ENCODE peak calls at places on chromosomes 13 and 19, in six cellular contexts. Z is K562, A is SK-N-SH, C is H1, O is GM12878, Y is HepG2. R is an unnamed sample.

GRCh38 chr19:11279505-11280236 is 16.3 kb upstream of the TSPAN16 start:
- DNase-seq in Z (no peak), A (no peak), C (no peak), O (peak), Y (no peak), R (peak)

GRCh38 chr13:72849571-72849970 is 67.6 kb downstream of the PIBF1 start:
- DNase-seq in Z (no peak), A (no peak), C (no peak), O (no peak), Y (no peak), R (no peak)

GRCh38 chr19:572891-573825 is 762 bp downstream of the BSG start:
- DNase-seq in Z (peak), A (peak), C (no peak), O (no peak), Y (no peak), R (no peak)

GRCh38 chr13:41639237-41639904 is 182.0 kb downstream of the RGCC start:
- DNase-seq in Z (no peak), A (no peak), C (no peak), O (no peak), Y (peak), R (no peak)

GRCh38 chr13:80618777-80619176 is 277.9 kb upstream of the SPRY2 start:
- DNase-seq in Z (no peak), A (no peak), C (no peak), O (no peak), Y (no peak), R (no peak)

GRCh38 chr13:43785681-43786471 is 896 bp downstream of the ENOX1 start:
- DNase-seq in Z (no peak), A (peak), C (peak), O (no peak), Y (no peak), R (no peak)

GRCh38 chr13:97058417-97058816 is 64.1 kb upstream of the OXGR1 start:
- DNase-seq in Z (no peak), A (no peak), C (no peak), O (no peak), Y (no peak), R (no peak)

GRCh38 chr19:30785728-30786127 is 413.5 kb downstream of the ZNF536 start:
- DNase-seq in Z (no peak), A (no peak), C (no peak), O (no peak), Y (no peak), R (no peak)

GRCh38 chr13:22427783-22428182 is 753.0 kb upstream of the SGCG start:
- DNase-seq in Z (no peak), A (no peak), C (no peak), O (no peak), Y (no peak), R (no peak)

GRCh38 chr13:85197431-85197830 is 601.8 kb downstream of the SLITRK6 start:
- DNase-seq in Z (no peak), A (no peak), C (no peak), O (no peak), Y (no peak), R (peak)

GRCh38 chr19:384801-385169 is 24.2 kb downstream of the C2CD4C start:
- DNase-seq in Z (no peak), A (no peak), C (no peak), O (no peak), Y (no peak), R (no peak)

GRCh38 chr19:39943586-39943985 is 9.2 kb upstream of the FCGBP start:
- DNase-seq in Z (no peak), A (no peak), C (no peak), O (no peak), Y (no peak), R (no peak)

GRCh38 chr19:39941615-39942507 is 7.4 kb upstream of the FCGBP start:
- DNase-seq in Z (no peak), A (no peak), C (no peak), O (peak), Y (no peak), R (peak)

GRCh38 chr19:39937792-39938191 is 3.4 kb upstream of the FCGBP start:
- DNase-seq in Z (no peak), A (no peak), C (no peak), O (no peak), Y (no peak), R (no peak)

GRCh38 chr19:39940221-39940833 is 5.9 kb upstream of the FCGBP start:
- DNase-seq in Z (no peak), A (no peak), C (no peak), O (no peak), Y (no peak), R (no peak)

DNA sequence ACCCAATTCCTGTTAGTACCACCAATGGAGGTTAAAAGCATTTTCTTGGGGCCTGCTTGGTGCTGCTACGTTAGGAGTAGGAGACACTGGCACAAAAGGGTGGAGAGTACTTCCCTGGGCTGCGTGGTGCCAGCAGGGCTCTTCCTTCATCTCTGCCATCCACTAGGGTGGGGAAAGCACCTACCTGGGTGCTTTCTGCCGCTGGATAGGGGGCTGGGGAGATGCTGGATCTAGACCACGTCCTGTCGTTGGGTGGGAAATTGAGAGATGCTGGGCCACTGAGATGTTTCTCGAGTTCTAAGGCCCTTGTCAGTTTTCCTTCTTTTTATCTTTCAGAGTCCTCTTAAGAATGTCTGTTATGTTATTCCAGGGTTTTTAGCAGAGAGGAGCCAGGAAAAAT is 6.7 kb upstream of the FCGBP start:
- DNase-seq in Z (no peak), A (no peak), C (no peak), O (no peak), Y (no peak), R (no peak)
- TF ChIP-seq GABPA in Z (no peak), A (no peak), C (no peak), O (no peak), Y (no peak), R (no peak)

DNA sequence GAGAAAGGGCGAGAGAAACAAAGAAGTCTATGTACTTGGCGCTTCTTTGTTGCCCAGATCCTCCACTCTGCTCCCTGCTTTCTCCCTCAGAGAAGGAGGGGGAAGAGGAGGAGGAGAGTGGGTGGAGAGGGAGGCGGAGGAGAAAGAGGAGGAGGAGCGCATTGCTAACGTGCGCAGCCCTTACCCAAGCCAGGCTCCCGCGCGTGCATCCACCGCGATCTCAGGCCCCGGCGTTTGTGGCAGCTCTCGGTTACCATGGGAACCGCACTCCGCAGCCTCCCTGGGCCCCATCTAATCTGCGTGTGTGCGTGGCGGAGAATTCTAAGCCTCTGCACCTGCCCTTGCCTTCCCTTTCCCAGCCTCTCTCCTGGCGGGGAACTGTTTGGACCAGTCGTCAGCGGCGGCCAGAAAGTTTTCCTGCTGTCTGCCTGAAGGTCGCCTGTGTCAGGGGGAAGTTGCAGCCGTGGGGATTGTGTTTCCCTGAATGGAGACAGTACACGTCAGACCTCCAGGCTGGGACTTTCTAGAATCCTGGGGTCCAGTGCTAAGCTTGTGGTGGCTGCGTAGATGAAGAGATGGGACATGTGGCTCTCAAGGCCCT is at the start of gene ERICH6B:
- DNase-seq in Z (peak), A (no peak), C (peak), O (no peak), Y (no peak), R (peak)
- TF ChIP-seq GABPA in Z (no peak), A (no peak), C (no peak), O (no peak), Y (no peak), R (no peak)

DNA sequence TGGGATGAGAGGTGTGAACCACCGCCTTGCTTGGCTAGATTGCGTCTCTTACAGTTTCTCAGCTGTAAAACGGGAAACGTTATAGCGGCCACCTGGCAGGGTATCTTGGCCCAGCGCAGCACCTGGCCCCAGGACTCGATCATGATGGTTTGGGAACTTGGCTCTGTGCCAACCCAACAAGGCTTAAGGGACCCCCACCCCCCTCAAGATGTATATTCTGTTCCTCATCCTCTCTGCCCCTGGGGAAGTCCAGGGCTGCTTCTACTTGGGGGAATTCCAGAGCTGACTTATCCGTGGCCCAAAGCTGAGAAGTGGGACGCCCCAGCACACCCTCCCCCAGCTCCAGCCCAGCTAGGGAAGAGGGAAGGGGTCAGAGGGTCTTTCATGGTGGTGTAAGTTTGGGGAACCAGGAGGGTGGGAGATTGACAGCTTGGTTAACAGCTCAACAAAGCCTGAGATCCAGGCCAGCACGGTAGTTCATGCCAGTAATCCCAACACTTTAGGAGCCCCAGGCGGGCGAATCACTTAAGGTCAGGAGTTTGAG is 695 bp downstream of the ICAM1 start:
- DNase-seq in Z (no peak), A (peak), C (no peak), O (no peak), Y (no peak), R (no peak)
- TF ChIP-seq GABPA in Z (no peak), A (no peak), C (no peak), O (no peak), Y (no peak), R (no peak)

GRCh38 chr19:55173717-55174409 is 6.2 kb downstream of the SYT5 start:
- DNase-seq in Z (peak), A (peak), C (peak), O (no peak), Y (peak), R (no peak)

GRCh38 chr19:55174425-55175116 is 5.5 kb downstream of the SYT5 start:
- DNase-seq in Z (no peak), A (no peak), C (no peak), O (no peak), Y (no peak), R (no peak)

GRCh38 chr19:55173186-55173716 is 6.8 kb upstream of the DNAAF3 start:
- DNase-seq in Z (no peak), A (no peak), C (no peak), O (no peak), Y (no peak), R (no peak)

GRCh38 chr19:55176116-55176515 is 4.0 kb downstream of the SYT5 start:
- DNase-seq in Z (peak), A (no peak), C (no peak), O (no peak), Y (no peak), R (no peak)

DNA sequence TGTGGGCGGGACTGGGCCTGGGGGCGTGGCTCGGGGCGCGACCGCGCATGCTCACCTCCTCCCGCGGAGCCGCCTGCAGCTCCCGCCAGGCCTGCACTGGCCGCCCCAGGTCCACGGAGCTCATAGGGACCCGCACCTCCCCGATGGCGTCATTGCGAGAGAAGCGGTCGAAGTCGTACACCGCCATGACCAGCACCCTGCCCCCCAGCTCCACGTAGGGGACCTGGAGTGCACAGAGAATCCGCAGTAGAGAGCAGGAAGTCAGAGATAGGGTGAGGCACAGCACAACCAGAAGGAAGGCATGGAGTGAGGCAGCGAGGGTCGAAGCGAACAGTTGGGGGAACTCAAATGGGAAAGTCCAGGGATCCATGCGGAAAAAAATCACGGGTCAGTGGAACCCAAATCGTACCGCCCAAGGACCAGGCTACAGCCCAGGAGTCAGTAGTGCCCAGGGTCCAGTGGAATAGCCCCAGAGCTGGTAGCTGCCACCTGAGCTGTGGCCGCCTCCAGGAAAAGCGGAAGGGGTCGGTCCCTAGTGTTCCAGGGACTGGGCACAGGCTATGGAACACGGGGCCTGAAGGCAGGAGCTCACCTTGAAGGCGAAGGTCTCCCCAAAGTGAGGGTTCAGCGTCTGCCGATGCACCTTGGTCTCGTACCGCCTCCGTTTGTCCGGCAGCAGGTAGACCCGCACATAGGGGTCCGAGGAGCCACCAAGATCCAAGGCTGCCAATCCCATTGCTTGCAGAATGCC is 4.8 kb downstream of the SYT5 start:
- DNase-seq in Z (peak), A (no peak), C (peak), O (no peak), Y (no peak), R (no peak)
- TF ChIP-seq GABPA in Z (no peak), A (no peak), C (no peak), O (no peak), Y (no peak), R (no peak)

DNA sequence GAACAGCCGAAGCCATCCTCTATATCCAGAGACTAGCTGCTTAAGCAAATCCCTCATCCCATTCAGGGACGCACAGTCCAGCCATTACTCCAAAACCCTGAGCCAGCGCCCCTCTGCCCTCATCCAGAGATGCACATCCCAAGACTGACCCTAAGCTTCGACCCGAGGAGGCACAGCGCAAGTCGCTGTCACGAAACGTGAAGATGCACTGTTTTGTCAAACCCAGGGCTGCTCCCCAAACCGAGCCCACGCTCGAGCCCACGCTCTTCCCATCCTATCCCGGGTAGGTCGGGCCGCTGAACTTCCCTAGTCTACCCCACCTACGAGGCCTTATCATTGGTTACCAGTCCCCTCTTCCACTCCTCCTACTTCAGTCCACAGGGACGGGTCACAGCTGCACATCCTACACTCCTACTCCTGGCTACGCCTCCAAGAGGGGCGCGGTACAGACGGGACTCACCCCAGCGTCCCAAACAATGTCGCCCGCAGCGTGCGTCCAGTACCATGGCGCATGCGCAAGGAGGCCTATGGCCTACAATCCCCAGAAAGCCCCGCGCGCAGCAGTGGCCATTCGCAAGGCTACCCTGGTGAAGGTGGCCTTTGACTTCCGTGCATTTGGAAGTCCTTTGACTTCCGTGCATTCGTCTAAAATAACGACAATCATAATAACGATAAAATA is at the start of gene ZNF285:
- DNase-seq in Z (peak), A (peak), C (peak), O (peak), Y (peak), R (peak)
- TF ChIP-seq GABPA in Z (peak), A (peak), C (no peak), O (no peak), Y (peak), R (peak)

DNA sequence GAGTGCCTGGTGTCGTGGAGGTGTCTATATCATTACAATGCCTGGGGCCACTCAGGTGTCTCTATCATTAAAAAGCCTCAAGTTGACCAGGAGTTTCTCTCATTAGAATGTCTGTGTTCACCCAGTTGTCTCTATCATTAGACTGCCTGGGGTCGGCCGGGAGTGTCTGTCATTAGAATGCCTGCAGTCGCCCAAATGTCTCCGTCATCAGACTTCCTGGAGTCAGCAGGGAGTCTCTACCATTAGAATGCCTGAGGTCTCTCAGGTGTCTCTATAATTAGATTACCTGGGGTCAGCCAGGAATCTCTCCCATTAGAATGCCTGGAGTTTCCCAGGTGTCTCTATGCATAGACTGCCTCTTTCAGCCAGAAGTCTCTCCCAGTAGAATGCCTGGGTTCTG is 1477.6 kb downstream of the UQCRFS1 start:
- DNase-seq in Z (no peak), A (no peak), C (no peak), O (no peak), Y (no peak), R (no peak)
- TF ChIP-seq GABPA in Z (no peak), A (no peak), C (no peak), O (no peak), Y (no peak), R (no peak)

DNA sequence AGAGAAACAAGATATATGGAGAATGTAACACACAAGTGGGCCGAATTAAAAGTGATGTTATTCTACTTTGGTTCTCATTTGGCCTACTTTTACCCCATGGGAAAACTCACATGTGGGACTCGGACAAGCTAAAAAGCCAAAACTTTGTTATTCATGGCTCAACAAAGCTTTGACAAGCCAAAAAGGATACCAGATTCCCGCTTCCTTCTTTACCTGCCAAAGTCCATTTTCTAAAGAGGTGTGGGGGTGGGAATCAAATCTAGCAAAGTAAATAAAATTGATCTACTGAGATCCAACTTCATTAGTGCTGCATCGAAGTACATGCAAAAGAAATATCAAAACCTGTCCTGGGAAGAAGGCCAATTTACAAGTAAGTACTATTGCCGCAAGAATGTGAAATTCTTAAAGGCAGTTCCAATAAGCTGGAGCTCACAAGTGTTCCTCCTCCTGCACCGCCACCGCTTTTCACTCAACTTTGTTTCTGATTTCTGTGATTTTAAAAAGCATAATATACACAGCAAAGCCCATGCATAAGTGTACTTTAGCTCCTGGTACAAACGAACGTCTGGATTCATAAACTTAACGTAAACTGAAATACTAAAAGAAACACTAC is 1.1 kb downstream of the LNX2 start:
- DNase-seq in Z (no peak), A (no peak), C (no peak), O (no peak), Y (peak), R (no peak)
- TF ChIP-seq GABPA in Z (no peak), A (no peak), C (no peak), O (no peak), Y (no peak), R (no peak)

DNA sequence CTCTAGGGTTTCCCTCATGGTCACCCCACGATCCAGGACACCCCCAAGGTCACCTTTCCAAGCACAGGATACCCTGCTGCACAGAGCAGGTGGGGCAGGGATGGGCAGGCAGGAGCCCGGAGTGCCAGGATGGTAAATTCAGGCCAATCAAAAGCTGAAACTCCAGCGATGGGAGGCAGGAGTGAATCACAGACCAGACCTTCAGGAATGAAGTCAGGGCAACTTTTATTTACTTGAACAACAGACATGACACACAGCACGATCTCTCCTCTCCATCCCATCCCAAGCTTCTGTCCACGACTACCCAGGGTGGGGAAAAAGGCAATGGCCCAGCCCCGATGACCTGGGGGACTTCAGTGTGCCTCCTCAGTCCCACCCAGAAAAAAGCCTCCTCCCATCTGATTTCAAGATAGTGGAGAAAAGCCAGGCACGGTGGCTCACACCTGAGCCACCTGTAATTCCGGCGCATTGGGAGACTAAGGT is 39.1 kb downstream of the ZSWIM4 start:
- DNase-seq in Z (no peak), A (no peak), C (no peak), O (no peak), Y (no peak), R (no peak)
- TF ChIP-seq GABPA in Z (no peak), A (no peak), C (no peak), O (no peak), Y (no peak), R (no peak)

GRCh38 chr19:45278087-45278486 is 27.0 kb downstream of the MARK4 start:
- DNase-seq in Z (no peak), A (no peak), C (no peak), O (no peak), Y (no peak), R (no peak)

GRCh38 chr19:45275370-45275971 is 24.4 kb downstream of the MARK4 start:
- DNase-seq in Z (no peak), A (peak), C (no peak), O (no peak), Y (no peak), R (no peak)

GRCh38 chr19:45279587-45280192 is 28.6 kb downstream of the MARK4 start:
- DNase-seq in Z (no peak), A (no peak), C (no peak), O (no peak), Y (peak), R (no peak)

GRCh38 chr19:45273532-45273877 is 22.4 kb downstream of the MARK4 start:
- DNase-seq in Z (no peak), A (no peak), C (no peak), O (no peak), Y (no peak), R (no peak)

GRCh38 chr19:45276284-45276687 is 25.2 kb downstream of the MARK4 start:
- DNase-seq in Z (peak), A (peak), C (no peak), O (no peak), Y (peak), R (no peak)
- TF ChIP-seq GABPA in Z (no peak), A (no peak), C (no peak), O (no peak), Y (no peak), R (no peak)

R was measured in HL-60.